ENCODE peak calls at places on chromosomes 12 and 14, in five cellular contexts. D is colonic mucosa, S is left ventricle myocardium inferior, W is upper lobe of right lung, Z is A549. O is an unnamed sample.

GRCh38 chr14:52619692-52620091 is 67.1 kb downstream of the GPR137C start:
- DNase-seq in W (no peak), D (no peak), Z (no peak), S (no peak), O (no peak)

GRCh38 chr14:88168025-88168424 is 155.0 kb downstream of the KCNK10 start:
- DNase-seq in S (no peak), D (no peak), Z (no peak), W (no peak), O (no peak)

GRCh38 chr12:56979628-56980027 is 22.2 kb upstream of the RDH16 start:
- DNase-seq in S (no peak), W (no peak), Z (no peak), D (no peak), O (no peak)

GRCh38 chr12:44640831-44641230 is 235.3 kb downstream of the NELL2 start:
- DNase-seq in S (no peak), D (no peak), Z (no peak), W (no peak), O (no peak)

GRCh38 chr14:78302841-78303240 is 132.7 kb downstream of the NRXN3 start:
- DNase-seq in Z (no peak), W (no peak), D (no peak), S (no peak), O (no peak)

GRCh38 chr14:88639221-88639620 is 76.4 kb downstream of the ZC3H14 start:
- DNase-seq in Z (no peak), W (no peak), D (no peak), S (no peak), O (no peak)

GRCh38 chr14:64899958-64900357 is 14.3 kb upstream of the CHURC1 start:
- DNase-seq in D (no peak), S (no peak), Z (no peak), W (no peak), O (no peak)

GRCh38 chr12:11675952-11676505 is 26.6 kb downstream of the ETV6 start:
- DNase-seq in W (no peak), Z (no peak), D (no peak), S (no peak), O (no peak)

GRCh38 chr14:73997108-73997943 is 21.8 kb downstream of the ENTPD5 start:
- DNase-seq in S (no peak), W (no peak), Z (no peak), D (peak; percentile 59), O (no peak)

GRCh38 chr14:101508948-101509729 is 52.2 kb upstream of the DIO3 start:
- DNase-seq in W (peak; percentile 53), D (no peak), S (peak; percentile 5), Z (no peak), O (no peak)

GRCh38 chr14:53391156-53391555 is 238.0 kb upstream of the DDHD1 start:
- DNase-seq in Z (no peak), W (no peak), S (no peak), D (no peak), O (no peak)

GRCh38 chr12:79690606-79691298 is at the start of gene PAWR:
- DNase-seq in D (peak; percentile 88), S (peak; percentile 47), Z (peak; percentile 89), W (peak; percentile 89), O (no peak)

GRCh38 chr12:111753144-111753881 is 13.4 kb upstream of the ALDH2 start:
- DNase-seq in D (peak; percentile 65), W (peak; percentile 83), Z (peak; percentile 63), S (peak; percentile 61), O (peak; percentile 11)

GRCh38 chr14:80055226-80055625 is 156.1 kb downstream of the DIO2 start:
- DNase-seq in W (no peak), Z (no peak), D (no peak), S (no peak), O (no peak)

GRCh38 chr12:52439420-52439819 is 5.2 kb upstream of the KRT75 start:
- DNase-seq in D (no peak), W (no peak), Z (no peak), S (no peak), O (no peak)

GRCh38 chr14:64112859-64113258 is 181.3 kb downstream of the ESR2 start:
- DNase-seq in Z (no peak), W (no peak), D (peak; percentile 75), S (no peak), O (no peak)

GRCh38 chr12:104846056-104846762 is 111.9 kb downstream of the SLC41A2 start:
- DNase-seq in Z (no peak), W (no peak), D (no peak), S (no peak), O (peak; percentile 14)

GRCh38 chr12:127126260-127126628 is 1140.7 kb upstream of the TMEM132C start:
- DNase-seq in W (no peak), S (no peak), Z (no peak), D (no peak), O (no peak)
- H3K4me3 ChIP-seq in W (no peak overlapping the region), S (no peak overlapping the region), Z (no peak overlapping the region), D (no peak overlapping the region), O (no peak overlapping the region)

DNA sequence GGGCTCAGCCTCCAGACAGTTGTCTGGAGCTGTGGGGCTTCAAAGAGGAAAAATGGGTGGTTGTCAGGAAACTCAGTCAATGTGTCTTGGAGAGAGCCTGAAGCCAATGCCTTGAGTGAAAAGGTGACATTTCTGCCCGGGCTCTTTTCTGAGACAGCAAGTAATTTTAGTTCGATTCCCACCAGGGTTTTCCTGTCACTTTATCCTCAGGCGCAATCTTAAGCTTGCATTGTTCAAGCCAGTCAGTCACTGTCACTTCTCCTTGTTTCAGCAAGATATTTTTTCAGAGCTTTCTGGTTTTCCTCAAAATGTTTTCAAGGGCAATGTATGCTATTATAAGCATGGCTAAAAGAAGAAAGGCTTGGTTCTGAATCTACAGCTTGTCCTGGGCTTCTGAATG is 404.7 kb upstream of the SEL1L start:
- DNase-seq in Z (no peak), D (no peak), S (no peak), W (no peak), O (no peak)
- H3K4me3 ChIP-seq in Z (no peak overlapping the region), D (no peak overlapping the region), S (no peak overlapping the region), W (no peak overlapping the region), O (no peak overlapping the region)

GRCh38 chr12:1307796-1308195 is 286.6 kb downstream of the FBXL14 start:
- DNase-seq in Z (no peak), D (no peak), S (no peak), W (no peak), O (no peak)

GRCh38 chr12:1306096-1306495 is 288.3 kb downstream of the FBXL14 start:
- DNase-seq in D (no peak), W (no peak), S (no peak), Z (no peak), O (no peak)

GRCh38 chr12:1309610-1310009 is 284.8 kb downstream of the FBXL14 start:
- DNase-seq in S (no peak), Z (no peak), W (no peak), D (no peak), O (no peak)

GRCh38 chr12:1305063-1305434 is 289.3 kb downstream of the FBXL14 start:
- DNase-seq in D (no peak), W (no peak), Z (no peak), S (no peak), O (no peak)

DNA sequence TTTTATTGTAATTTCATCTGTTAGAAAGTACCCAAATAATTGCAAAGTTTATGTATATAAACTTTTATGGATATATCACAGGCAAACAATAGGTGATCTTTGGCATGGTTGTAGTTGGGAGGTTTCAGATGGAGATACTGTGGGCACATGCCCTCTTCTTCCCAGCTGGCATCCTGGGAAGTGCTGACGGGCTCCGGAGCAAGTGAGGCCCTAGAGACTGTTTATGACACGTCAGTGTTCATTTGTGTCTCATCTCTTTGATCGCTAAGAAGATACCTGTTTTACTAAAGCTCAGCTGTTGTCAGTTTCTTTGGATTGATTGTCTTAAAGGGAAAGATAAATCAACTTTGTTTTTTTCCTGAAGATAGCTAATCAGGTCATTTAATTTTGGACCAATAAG is 287.6 kb downstream of the FBXL14 start:
- DNase-seq in W (no peak), Z (no peak), S (no peak), D (no peak), O (no peak)
- H3K4me3 ChIP-seq in W (no peak overlapping the region), Z (no peak overlapping the region), S (no peak overlapping the region), D (no peak overlapping the region), O (no peak overlapping the region)

GRCh38 chr12:110689601-110690430 is 901 bp upstream of the HVCN1 start:
- DNase-seq in S (peak; percentile 54), W (no peak), Z (no peak), D (peak; percentile 27), O (no peak)
- H3K4me3 ChIP-seq in S (peak overlapping the region; percentile 91), W (peak overlapping the region; percentile 67), Z (no peak overlapping the region), D (peak overlapping the region; percentile 60), O (peak overlapping the region; percentile 53)

GRCh38 chr14:76919431-76919810 is 93.2 kb downstream of the LRRC74A start:
- DNase-seq in D (no peak), S (no peak), W (no peak), Z (no peak), O (no peak)
- H3K4me3 ChIP-seq in D (no peak overlapping the region), S (peak overlapping the region; percentile 29), W (no peak overlapping the region), Z (no peak overlapping the region), O (no peak overlapping the region)

GRCh38 chr12:130164216-130164542 is 1.9 kb downstream of the FZD10 start:
- DNase-seq in S (no peak), D (no peak), Z (no peak), W (no peak), O (no peak)
- H3K4me3 ChIP-seq in S (no peak overlapping the region), D (no peak overlapping the region), Z (no peak overlapping the region), W (no peak overlapping the region), O (no peak overlapping the region)

GRCh38 chr14:105418269-105419054 is 1.2 kb upstream of the MTA1 start:
- DNase-seq in Z (no peak), D (no peak), W (no peak), S (no peak), O (no peak)
- H3K4me3 ChIP-seq in Z (peak overlapping the region; percentile 97), D (no peak overlapping the region), W (peak overlapping the region; percentile 72), S (peak overlapping the region; percentile 82), O (peak overlapping the region; percentile 70)

GRCh38 chr12:121810234-121810817 is 6.5 kb downstream of the SETD1B start:
- DNase-seq in Z (no peak), S (no peak), D (no peak), W (no peak), O (no peak)
- H3K4me3 ChIP-seq in Z (no peak overlapping the region), S (peak overlapping the region; percentile 68), D (no peak overlapping the region), W (no peak overlapping the region), O (no peak overlapping the region)

O was measured in AG09309.